ENCODE peak calls at places on chromosomes 11 and 22, in eight cellular contexts. B is kidney, R is Caco-2, V is mesendoderm, L is heart left ventricle, W is body of pancreas, O is iPS DF 6.9, C is adipocyte. F is an unnamed sample.
A peak's percentile ranks its signal among the peaks of the same experiment; 100 is the strongest.

GRCh38 chr11:112511271-112511670 is 250.6 kb upstream of the PLET1 start:
- DNase-seq in B (no peak), W (no peak), V (no peak), O (no peak), R (no peak), C (no peak), L (no peak), F (no peak)

GRCh38 chr11:120694706-120695105 is 183.2 kb downstream of the GRIK4 start:
- DNase-seq in B (no peak), O (no peak), C (no peak), R (no peak), V (no peak), L (no peak), W (no peak), F (no peak)

GRCh38 chr11:94638278-94638901 is 71.2 kb downstream of the PIWIL4 start:
- DNase-seq in B (no peak), V (peak; percentile 83), W (no peak), C (peak; percentile 20), R (peak; percentile 53), O (no peak), L (no peak), F (no peak)

GRCh38 chr11:84837402-84838069 is 789.6 kb downstream of the DLG2 start:
- DNase-seq in R (no peak), V (no peak), O (no peak), L (no peak), B (no peak), C (no peak), W (no peak), F (no peak)

GRCh38 chr11:73478737-73479347 is 102.6 kb downstream of the RELT start:
- DNase-seq in L (no peak), V (peak; percentile 68), B (no peak), C (peak; percentile 63), W (no peak), R (peak; percentile 63), O (peak; percentile 31), F (no peak)

GRCh38 chr11:131815631-131816030 is 445.2 kb downstream of the NTM start:
- DNase-seq in B (no peak), O (no peak), C (no peak), L (no peak), W (no peak), R (no peak), V (peak; percentile 62), F (no peak)

GRCh38 chr11:96075532-96075959 is 151.6 kb upstream of the MTMR2 start:
- DNase-seq in W (no peak), B (no peak), C (no peak), V (peak; percentile 94), O (no peak), R (no peak), L (no peak), F (no peak)

GRCh38 chr11:111975076-111975806 is 38.1 kb downstream of the DIXDC1 start:
- DNase-seq in C (peak; percentile 22), W (no peak), L (peak; percentile 30), R (peak; percentile 57), O (no peak), V (no peak), B (no peak), F (no peak)

GRCh38 chr11:74783241-74783871 is 34.7 kb downstream of the RNF169 start:
- DNase-seq in W (no peak), C (peak; percentile 54), R (no peak), V (no peak), B (no peak), L (no peak), O (no peak), F (peak; percentile 56)

GRCh38 chr11:106275151-106275550 is 197.7 kb downstream of the AASDHPPT start:
- DNase-seq in B (no peak), L (no peak), O (no peak), C (peak; percentile 27), R (no peak), V (no peak), W (no peak), F (no peak)

GRCh38 chr11:39461065-39461464 is 1998.4 kb downstream of the LRRC4C start:
- DNase-seq in O (no peak), B (no peak), V (no peak), R (no peak), W (no peak), C (no peak), L (no peak), F (no peak)
- H3K4me1 ChIP-seq in O (no peaks in the 10 kb centered on the region), B (no peaks in the 10 kb centered on the region), V (no peaks in the 10 kb centered on the region), R (no peaks in the 10 kb centered on the region), W (no peaks in the 10 kb centered on the region), C (no peaks in the 10 kb centered on the region), L (no peaks in the 10 kb centered on the region), F (no peaks in the 10 kb centered on the region)

DNA sequence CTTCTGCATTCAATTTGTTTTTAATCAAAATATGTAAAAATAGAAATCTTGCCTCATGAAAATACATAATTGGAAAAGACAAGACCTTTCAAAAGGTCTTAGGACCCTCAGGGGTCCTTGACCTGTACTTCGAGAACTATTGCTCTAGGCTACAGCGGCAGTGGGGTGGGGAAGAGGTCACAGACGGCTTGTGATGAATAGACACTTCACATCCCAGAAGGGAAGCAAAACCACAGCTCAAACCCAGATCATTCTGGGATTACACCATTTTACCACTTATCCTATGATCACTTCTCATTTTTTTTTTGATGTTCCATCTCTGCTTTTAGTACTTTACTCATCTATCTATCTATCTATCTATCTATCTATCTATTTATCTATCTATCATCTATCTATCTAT is 37.2 kb downstream of the RNF141 start:
- DNase-seq in L (no peak), W (no peak), C (no peak), R (no peak), V (no peak), B (no peak), O (no peak), F (no peak)
- H3K4me1 ChIP-seq in L (no peaks in the 10 kb centered on the region), W (no peaks in the 10 kb centered on the region), C (peaks cover 7% of the 10 kb centered on the region), R (no peaks in the 10 kb centered on the region), V (no peaks in the 10 kb centered on the region), B (no peaks in the 10 kb centered on the region), O (peaks cover 2% of the 10 kb centered on the region), F (no peaks in the 10 kb centered on the region)

GRCh38 chr11:117486059-117486458 is 158.4 kb downstream of the CEP164 start:
- DNase-seq in B (no peak), O (no peak), W (no peak), C (no peak), L (no peak), R (no peak), V (no peak), F (no peak)
- H3K4me1 ChIP-seq in B (no peaks in the 10 kb centered on the region), O (peaks cover 1% of the 10 kb centered on the region), W (no peaks in the 10 kb centered on the region), C (peaks cover 3% of the 10 kb centered on the region), L (no peaks in the 10 kb centered on the region), R (no peaks in the 10 kb centered on the region), V (peaks cover 8% of the 10 kb centered on the region), F (no peaks in the 10 kb centered on the region)

GRCh38 chr11:118435233-118435892 is 929 bp upstream of the KMT2A start:
- DNase-seq in W (peak; percentile 47), V (peak; percentile 91), C (peak; percentile 70), O (peak; percentile 76), L (peak; percentile 57), R (peak; percentile 80), B (peak; percentile 83), F (no peak)
- H3K4me1 ChIP-seq in W (peaks cover 39% of the 10 kb centered on the region), V (peaks cover 3% of the 10 kb centered on the region), C (peaks cover 25% of the 10 kb centered on the region), O (no peaks in the 10 kb centered on the region), L (peaks cover 15% of the 10 kb centered on the region), R (peaks cover 22% of the 10 kb centered on the region), B (peaks cover 12% of the 10 kb centered on the region), F (peaks cover 23% of the 10 kb centered on the region)

GRCh38 chr22:40533712-40534378 is 102.7 kb downstream of the MRTFA start:
- DNase-seq in O (no peak), W (no peak), R (no peak), C (peak; percentile 74), B (no peak), L (no peak), V (peak; percentile 79), F (peak; percentile 61)
- H3K4me1 ChIP-seq in O (no peaks in the 10 kb centered on the region), W (peaks cover 37% of the 10 kb centered on the region), R (peaks cover 16% of the 10 kb centered on the region), C (peaks cover 45% of the 10 kb centered on the region), B (peaks cover 2% of the 10 kb centered on the region), L (peaks cover 24% of the 10 kb centered on the region), V (peaks cover 8% of the 10 kb centered on the region), F (peaks cover 46% of the 10 kb centered on the region)

GRCh38 chr22:40325315-40325714 is 21.0 kb upstream of the ADSL start:
- DNase-seq in W (no peak), R (no peak), C (no peak), O (no peak), L (no peak), B (no peak), V (no peak), F (peak; percentile 57)
- H3K4me1 ChIP-seq in W (peaks cover 5% of the 10 kb centered on the region), R (no peaks in the 10 kb centered on the region), C (peaks cover 3% of the 10 kb centered on the region), O (peaks cover 5% of the 10 kb centered on the region), L (no peaks in the 10 kb centered on the region), B (no peaks in the 10 kb centered on the region), V (no peaks in the 10 kb centered on the region), F (peaks cover 84% of the 10 kb centered on the region)

DNA sequence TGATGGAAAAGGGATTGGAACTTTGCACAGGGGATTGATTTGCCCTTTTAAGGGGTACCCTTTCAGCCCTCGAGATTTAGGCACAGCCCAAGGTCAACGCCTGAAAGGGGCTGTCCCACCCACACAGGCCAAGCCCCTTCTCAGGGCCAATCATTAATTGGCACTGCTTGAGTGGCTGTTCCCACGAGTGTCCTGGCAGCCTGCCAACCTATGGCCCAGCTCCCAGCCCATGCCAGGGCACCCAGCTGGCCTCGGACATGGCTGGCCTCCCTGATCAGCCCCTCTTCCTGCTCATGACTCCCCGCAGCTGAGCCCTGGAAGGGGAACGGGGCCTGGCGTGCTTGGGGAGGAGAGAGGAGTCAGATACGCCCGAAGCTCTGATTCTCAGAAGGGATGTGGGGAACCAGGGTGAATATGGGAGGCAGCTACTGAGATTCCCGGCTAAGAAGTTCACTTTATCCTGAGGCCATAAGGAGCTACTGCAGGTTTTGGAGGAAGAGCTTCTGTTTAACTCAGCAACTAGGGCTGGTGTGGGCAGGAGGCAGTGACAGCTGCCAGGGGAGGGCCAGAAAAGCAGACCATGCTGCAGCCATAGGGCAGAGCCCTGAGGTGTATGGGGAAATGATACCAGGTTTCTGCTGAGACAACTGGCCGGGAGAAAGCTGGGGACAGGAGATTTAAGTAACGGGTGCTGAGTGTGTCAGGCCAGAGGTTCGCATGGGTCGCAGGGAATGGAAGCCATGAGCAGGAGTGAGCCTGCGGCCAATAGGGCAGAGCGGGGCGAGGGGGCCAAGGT is 30.0 kb downstream of the WNT7B start:
- DNase-seq in B (no peak), L (no peak), O (no peak), V (no peak), W (peak; percentile 27), R (no peak), C (no peak), F (no peak)
- H3K4me1 ChIP-seq in B (no peaks in the 10 kb centered on the region), L (no peaks in the 10 kb centered on the region), O (no peaks in the 10 kb centered on the region), V (no peaks in the 10 kb centered on the region), W (no peaks in the 10 kb centered on the region), R (peaks cover 8% of the 10 kb centered on the region), C (no peaks in the 10 kb centered on the region), F (no peaks in the 10 kb centered on the region)

GRCh38 chr22:32801001-32801435 is 487 bp upstream of the TIMP3 start:
- DNase-seq in O (no peak), B (no peak), L (no peak), R (no peak), V (no peak), W (no peak), C (peak; percentile 36), F (no peak)
- H3K4me1 ChIP-seq in O (peaks cover 12% of the 10 kb centered on the region), B (peaks cover 6% of the 10 kb centered on the region), L (peaks cover 19% of the 10 kb centered on the region), R (peaks cover 16% of the 10 kb centered on the region), V (peaks cover 15% of the 10 kb centered on the region), W (peaks cover 12% of the 10 kb centered on the region), C (peaks cover 46% of the 10 kb centered on the region), F (no peaks in the 10 kb centered on the region)